ENCODE peak calls at places on chromosome 22, in five cellular contexts. D is SK-N-SH, N is H1, X is GM12878, P is K562. H is an unnamed sample.

GRCh38 chr22:23098718-23099524 is 28.6 kb downstream of the GNAZ start:
- DNase-seq in D (no peak), N (no peak), X (no peak), P (peak; percentile 63), H (no peak)

GRCh38 chr22:46031965-46032851 is 55.2 kb upstream of the WNT7B start:
- DNase-seq in D (peak; percentile 28), N (no peak), X (no peak), P (no peak), H (no peak)

GRCh38 chr22:23233084-23233501 is 52.8 kb downstream of the BCR start:
- DNase-seq in D (peak; percentile 57), N (no peak), X (no peak), P (peak; percentile 66), H (no peak)

GRCh38 chr22:50184004-50184461 is 1.7 kb upstream of the TRABD start:
- DNase-seq in D (no peak), N (no peak), X (no peak), P (no peak), H (no peak)

GRCh38 chr22:47203554-47203991 is 441.1 kb downstream of the TBC1D22A start:
- DNase-seq in D (no peak), N (no peak), X (no peak), P (no peak), H (no peak)

GRCh38 chr22:48448821-48449220 is 1378.9 kb downstream of the BRD1 start:
- DNase-seq in D (no peak), N (no peak), X (no peak), P (no peak), H (no peak)

GRCh38 chr22:33674357-33674756 is 245.9 kb downstream of the LARGE1 start:
- DNase-seq in D (no peak), N (no peak), X (no peak), P (no peak), H (no peak)

GRCh38 chr22:44273175-44273574 is 39.6 kb downstream of the SHISAL1 start:
- DNase-seq in D (no peak), N (no peak), X (no peak), P (no peak), H (no peak)

GRCh38 chr22:45131749-45132148 is 32.0 kb upstream of the NUP50 start:
- DNase-seq in D (no peak), N (no peak), X (no peak), P (no peak), H (no peak)

GRCh38 chr22:39021552-39022250 is 774 bp downstream of the APOBEC3D start:
- DNase-seq in D (no peak), N (no peak), X (no peak), P (no peak), H (no peak)

GRCh38 chr22:49157529-49158339 is 669.9 kb downstream of the BRD1 start:
- DNase-seq in D (no peak), N (no peak), X (no peak), P (no peak), H (no peak)

GRCh38 chr22:46560696-46561295 is 23.4 kb upstream of the CELSR1 start:
- DNase-seq in D (no peak), N (no peak), X (no peak), P (no peak), H (no peak)

GRCh38 chr22:31585161-31585859 is 76.7 kb downstream of the PISD start:
- DNase-seq in D (no peak), N (no peak), X (no peak), P (peak; percentile 56), H (no peak)

GRCh38 chr22:25806579-25806978 is 64.6 kb downstream of the MYO18B start:
- DNase-seq in D (no peak), N (no peak), X (no peak), P (no peak), H (no peak)

GRCh38 chr22:22536916-22537315 is 16.8 kb upstream of the ZNF280A start:
- DNase-seq in D (no peak), N (no peak), X (no peak), P (no peak), H (no peak)

GRCh38 chr22:20440637-20441591 is 3.3 kb upstream of the SCARF2 start:
- DNase-seq in D (no peak), N (no peak), X (no peak), P (no peak), H (no peak)

GRCh38 chr22:25542720-25543402 is 21.6 kb upstream of the GRK3 start:
- DNase-seq in D (no peak), N (no peak), X (no peak), P (no peak), H (no peak)

GRCh38 chr22:20572132-20572802 is 64.9 kb downstream of the MED15 start:
- DNase-seq in D (no peak), N (no peak), X (no peak), P (no peak), H (no peak)

GRCh38 chr22:17785185-17786184 is 11.2 kb upstream of the BID start:
- DNase-seq in D (no peak), N (peak; percentile 74), X (no peak), P (peak; percentile 88), H (no peak)

GRCh38 chr22:48664586-48664985 is 1163.1 kb downstream of the BRD1 start:
- DNase-seq in D (no peak), N (no peak), X (no peak), P (no peak), H (no peak)

GRCh38 chr22:17086301-17086700 is 1.5 kb downstream of the IL17RA start:
- DNase-seq in D (no peak), N (no peak), X (no peak), P (no peak), H (no peak)

GRCh38 chr22:32539631-32540449 is 65.2 kb downstream of the FBXO7 start:
- DNase-seq in D (no peak), N (no peak), X (peak; percentile 28), P (no peak), H (no peak)

GRCh38 chr22:48357196-48357595 is 1470.5 kb downstream of the BRD1 start:
- DNase-seq in D (no peak), N (no peak), X (no peak), P (no peak), H (no peak)

GRCh38 chr22:19723990-19724827 is 870 bp downstream of the GP1BB start:
- DNase-seq in D (no peak), N (no peak), X (no peak), P (peak; percentile 95), H (peak; percentile 72)

GRCh38 chr22:45731041-45731797 is 59.6 kb downstream of the ATXN10 start:
- DNase-seq in D (no peak), N (no peak), X (no peak), P (no peak), H (no peak)

GRCh38 chr22:47249370-47249928 is 487.0 kb downstream of the TBC1D22A start:
- DNase-seq in D (no peak), N (no peak), X (no peak), P (no peak), H (no peak)

GRCh38 chr22:47107431-47107830 is 345.0 kb downstream of the TBC1D22A start:
- DNase-seq in D (no peak), N (no peak), X (no peak), P (no peak), H (no peak)

GRCh38 chr22:25008666-25009065 is 56.1 kb downstream of the KIAA1671 start:
- DNase-seq in D (no peak), N (no peak), X (peak; percentile 35), P (no peak), H (no peak)

GRCh38 chr22:50078246-50078645 is 7.0 kb downstream of the MLC1 start:
- DNase-seq in D (no peak), N (no peak), X (no peak), P (no peak), H (no peak)

GRCh38 chr22:31085493-31085824 is 4.3 kb downstream of the SMTN start:
- DNase-seq in D (no peak), N (no peak), X (no peak), P (no peak), H (no peak)

GRCh38 chr22:44353063-44353440 is 40.3 kb upstream of the SHISAL1 start:
- DNase-seq in D (no peak), N (no peak), X (no peak), P (no peak), H (no peak)

GRCh38 chr22:27834364-27835185 is 33.0 kb upstream of the MN1 start:
- DNase-seq in D (no peak), N (no peak), X (no peak), P (no peak), H (no peak)

GRCh38 chr22:37569009-37569920 is 9.0 kb downstream of the CDC42EP1 start:
- DNase-seq in D (no peak), N (no peak), X (no peak), P (peak; percentile 35), H (no peak)
- TF ChIP-seq POLR2AphosphoS5 in D (no peak), N (no peak), X (no peak), P (peak; percentile 13), H (no peak)

GRCh38 chr22:41241133-41241676 is 474 bp upstream of the CHADL start:
- DNase-seq in D (no peak), N (no peak), X (no peak), P (no peak), H (no peak)

GRCh38 chr22:41242396-41243117 is 1.8 kb upstream of the CHADL start:
- DNase-seq in D (no peak), N (no peak), X (no peak), P (no peak), H (no peak)

GRCh38 chr22:41245917-41246499 is 5.3 kb upstream of the CHADL start:
- DNase-seq in D (no peak), N (no peak), X (no peak), P (peak; percentile 37), H (no peak)

GRCh38 chr22:41240377-41241132 is at the start of gene CHADL:
- DNase-seq in D (peak; percentile 72), N (no peak), X (no peak), P (no peak), H (no peak)

GRCh38 chr22:41243361-41243760 is 2.6 kb upstream of the CHADL start:
- DNase-seq in D (no peak), N (no peak), X (no peak), P (no peak), H (no peak)
- TF ChIP-seq TAF1 in D (no peak), N (no peak), X (no peak), P (no peak), H (no peak)

GRCh38 chr22:42676059-42676607 is 26.9 kb upstream of the CYB5R3 start:
- DNase-seq in D (no peak), N (no peak), X (no peak), P (no peak), H (no peak)
- TF ChIP-seq POLR2AphosphoS5 in D (no peak), N (no peak), X (no peak), P (no peak), H (no peak)

GRCh38 chr22:37249946-37250345 is 5.9 kb upstream of the RAC2 start:
- DNase-seq in D (no peak), N (no peak), X (no peak), P (no peak), H (no peak)
- TF ChIP-seq TAF1 in D (no peak), N (no peak), X (no peak), P (no peak), H (no peak)